ENCODE peak calls at places on chromosomes 7 and 10, in four cellular contexts. One of them, this sample, is unnamed.

GRCh38 chr10:8602821-8603220 is 548.3 kb downstream of the GATA3 start:
- DNase-seq in H1: no peak
- DNase-seq in mesendoderm: no peak
- DNase-seq in H9: no peak
- DNase-seq in this sample: no peak

GRCh38 chr7:80999771-81000170 is 80.9 kb upstream of the SEMA3C start:
- DNase-seq in H1: no peak
- DNase-seq in mesendoderm: no peak
- DNase-seq in H9: no peak
- DNase-seq in this sample: no peak

GRCh38 chr10:61628875-61629513 is 33.7 kb upstream of the CABCOCO1 start:
- DNase-seq in H1: no peak
- DNase-seq in mesendoderm: peak
- DNase-seq in H9: no peak
- DNase-seq in this sample: peak

GRCh38 chr10:12975266-12975665 is 26.2 kb downstream of the CCDC3 start:
- DNase-seq in H1: no peak
- DNase-seq in mesendoderm: peak
- DNase-seq in H9: no peak
- DNase-seq in this sample: no peak

GRCh38 chr10:62693306-62693705 is 111.2 kb upstream of the ADO start:
- DNase-seq in H1: no peak
- DNase-seq in mesendoderm: no peak
- DNase-seq in H9: no peak
- DNase-seq in this sample: no peak

GRCh38 chr10:126160971-126161630 is 227.2 kb downstream of the ADAM12 start:
- DNase-seq in H1: no peak
- DNase-seq in mesendoderm: peak
- DNase-seq in H9: peak
- DNase-seq in this sample: peak

GRCh38 chr7:46741181-46741580 is 820.1 kb upstream of the IGFBP3 start:
- DNase-seq in H1: no peak
- DNase-seq in mesendoderm: no peak
- DNase-seq in H9: no peak
- DNase-seq in this sample: no peak

GRCh38 chr7:149736478-149737360 is 36.7 kb downstream of the ZNF467 start:
- DNase-seq in H1: no peak
- DNase-seq in mesendoderm: no peak
- DNase-seq in H9: no peak
- DNase-seq in this sample: no peak

GRCh38 chr7:13829914-13830603 is 159.4 kb downstream of the ETV1 start:
- DNase-seq in H1: no peak
- DNase-seq in mesendoderm: no peak
- DNase-seq in H9: no peak
- DNase-seq in this sample: peak

GRCh38 chr10:48187713-48188541 is 86.6 kb downstream of the FRMPD2 start:
- DNase-seq in H1: no peak
- DNase-seq in mesendoderm: no peak
- DNase-seq in H9: no peak
- DNase-seq in this sample: no peak

GRCh38 chr7:150953061-150953997 is 24.8 kb downstream of the KCNH2 start:
- DNase-seq in H1: no peak
- DNase-seq in mesendoderm: no peak
- DNase-seq in H9: no peak
- DNase-seq in this sample: no peak

GRCh38 chr7:30863694-30864011 is 48.0 kb upstream of the AQP1 start:
- DNase-seq in H1: no peak
- DNase-seq in mesendoderm: no peak
- DNase-seq in H9: no peak
- DNase-seq in this sample: peak

GRCh38 chr10:98486421-98486820 is 39.7 kb upstream of the HPS1 start:
- DNase-seq in H1: no peak
- DNase-seq in mesendoderm: peak
- DNase-seq in H9: no peak
- DNase-seq in this sample: peak

GRCh38 chr7:923108-924041 is 31.1 kb downstream of the ADAP1 start:
- DNase-seq in H1: no peak
- DNase-seq in mesendoderm: peak
- DNase-seq in H9: peak
- DNase-seq in this sample: peak

GRCh38 chr10:18635995-18636394 is 15.4 kb downstream of the NSUN6 start:
- DNase-seq in H1: no peak
- DNase-seq in mesendoderm: no peak
- DNase-seq in H9: no peak
- DNase-seq in this sample: no peak

GRCh38 chr10:86306628-86307278 is 59.8 kb downstream of the GRID1 start:
- DNase-seq in H1: no peak
- DNase-seq in mesendoderm: peak
- DNase-seq in H9: no peak
- DNase-seq in this sample: peak

GRCh38 chr10:17768957-17769356 is 17.0 kb downstream of the TMEM236 start:
- DNase-seq in H1: no peak
- DNase-seq in mesendoderm: peak
- DNase-seq in H9: no peak
- DNase-seq in this sample: peak

GRCh38 chr7:37390149-37390548 is 58.5 kb downstream of the ELMO1 start:
- DNase-seq in H1: no peak
- DNase-seq in mesendoderm: no peak
- DNase-seq in H9: peak
- DNase-seq in this sample: no peak

DNA sequence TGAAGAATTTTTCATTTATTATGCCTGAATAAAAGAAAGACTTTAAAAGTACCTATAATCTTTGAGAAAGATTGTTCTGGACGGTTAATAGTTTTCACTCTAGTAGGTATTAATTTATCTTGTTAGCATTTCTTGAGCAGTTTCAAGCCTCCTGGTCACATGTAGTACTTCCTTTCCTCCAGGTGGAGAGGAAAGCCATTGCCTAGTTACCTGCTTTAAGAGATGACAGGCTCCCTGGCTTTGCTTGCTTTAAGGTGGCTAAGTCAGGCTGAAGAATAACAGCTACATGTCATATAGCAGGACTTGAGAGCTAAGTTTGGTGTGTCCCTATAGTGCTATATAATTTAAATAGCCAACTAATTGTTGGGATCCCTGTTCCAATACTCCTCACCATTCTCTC is 160.2 kb downstream of the CDK14 start:
- DNase-seq in H1: no peak
- DNase-seq in mesendoderm: no peak
- DNase-seq in H9: no peak
- DNase-seq in this sample: no peak
- H4K5ac ChIP-seq in H1: no peak
- H4K5ac ChIP-seq in mesendoderm: no peak
- H4K5ac ChIP-seq in H9: no peak
- H4K5ac ChIP-seq in this sample: no peak

GRCh38 chr7:24604640-24605039 is 31.4 kb downstream of the PALS2 start:
- DNase-seq in H1: peak
- DNase-seq in mesendoderm: peak
- DNase-seq in H9: peak
- DNase-seq in this sample: no peak

GRCh38 chr7:24611130-24611529 is 37.9 kb downstream of the PALS2 start:
- DNase-seq in H1: no peak
- DNase-seq in mesendoderm: no peak
- DNase-seq in H9: no peak
- DNase-seq in this sample: no peak

GRCh38 chr7:24608504-24608903 is 35.3 kb downstream of the PALS2 start:
- DNase-seq in H1: no peak
- DNase-seq in mesendoderm: no peak
- DNase-seq in H9: no peak
- DNase-seq in this sample: no peak

GRCh38 chr7:24609059-24609458 is 35.8 kb downstream of the PALS2 start:
- DNase-seq in H1: no peak
- DNase-seq in mesendoderm: peak
- DNase-seq in H9: peak
- DNase-seq in this sample: no peak

DNA sequence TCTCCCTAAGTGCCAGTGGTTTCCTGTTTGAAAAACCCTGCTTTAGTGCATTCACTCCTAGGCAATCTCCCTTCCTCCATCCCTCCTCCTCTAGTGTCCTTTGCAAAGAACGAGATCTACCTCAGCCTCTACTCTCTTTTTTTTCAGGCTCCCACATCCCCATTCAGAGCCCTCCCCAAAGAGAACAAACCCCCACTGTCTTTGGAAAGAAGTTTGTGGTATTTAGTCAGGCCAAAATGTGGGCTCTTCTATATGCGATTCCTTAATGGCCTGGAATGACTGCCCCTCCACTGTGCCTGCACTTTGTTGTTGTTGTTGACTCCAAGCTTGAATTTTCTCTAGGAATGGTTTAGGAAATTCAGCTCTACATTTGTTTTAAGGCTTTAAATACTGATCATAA is 36.3 kb downstream of the PALS2 start:
- DNase-seq in H1: no peak
- DNase-seq in mesendoderm: peak
- DNase-seq in H9: no peak
- DNase-seq in this sample: no peak
- H4K5ac ChIP-seq in H1: no peak
- H4K5ac ChIP-seq in mesendoderm: no peak
- H4K5ac ChIP-seq in H9: no peak
- H4K5ac ChIP-seq in this sample: no peak

DNA sequence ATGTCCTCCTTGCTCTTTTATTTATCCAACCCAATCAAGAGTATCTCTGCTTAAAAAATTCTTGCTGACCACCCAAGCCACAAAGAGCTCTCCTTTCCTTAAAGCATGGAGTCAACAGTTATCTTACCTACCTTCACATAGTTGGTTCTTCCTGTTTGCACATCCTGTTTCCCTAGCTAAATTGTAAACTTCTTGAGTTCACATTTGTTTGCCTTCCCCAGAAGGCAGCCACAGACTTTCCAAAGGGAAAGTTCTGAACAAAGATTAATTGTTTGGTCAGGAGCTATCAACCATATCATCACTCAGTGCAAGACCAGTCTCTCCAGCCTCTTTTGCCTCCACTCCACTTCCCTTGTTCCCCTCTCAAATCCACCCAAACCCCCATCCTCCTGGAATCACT is 265.8 kb downstream of the KCNMA1 start:
- DNase-seq in H1: no peak
- DNase-seq in mesendoderm: no peak
- DNase-seq in H9: no peak
- DNase-seq in this sample: no peak
- H4K5ac ChIP-seq in H1: no peak
- H4K5ac ChIP-seq in mesendoderm: no peak
- H4K5ac ChIP-seq in H9: no peak
- H4K5ac ChIP-seq in this sample: no peak

DNA sequence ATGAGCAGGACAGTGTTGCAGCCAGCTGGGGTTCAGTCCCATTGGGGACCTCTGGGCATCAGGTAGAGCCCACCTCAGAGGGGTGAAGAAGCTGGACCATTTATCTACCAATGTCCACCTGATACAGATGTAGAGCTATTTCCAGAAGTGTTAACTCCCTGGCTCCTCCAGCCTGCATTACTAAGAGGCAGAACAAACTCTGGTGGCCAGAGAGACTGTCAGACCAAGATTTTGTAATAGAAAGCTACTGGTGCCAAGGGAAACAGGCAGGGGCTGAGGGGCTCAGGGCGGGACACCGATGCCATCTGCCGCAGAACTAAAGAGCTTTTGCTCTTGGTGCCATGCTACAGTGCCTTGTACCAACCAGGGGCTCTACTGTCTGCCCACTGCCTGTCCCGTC is 268.2 kb upstream of the HABP2 start:
- DNase-seq in H1: no peak
- DNase-seq in mesendoderm: no peak
- DNase-seq in H9: no peak
- DNase-seq in this sample: no peak
- H4K5ac ChIP-seq in H1: no peak
- H4K5ac ChIP-seq in mesendoderm: no peak
- H4K5ac ChIP-seq in H9: no peak
- H4K5ac ChIP-seq in this sample: no peak